ENCODE peak calls at places on chromosomes 11 and 22, in six cellular contexts. O is ovary, B is nucleus accumbens, J is NCI-H2081, T is NCI-H2171 treated with DMSO at 0.1 percent for 48 hours, M is NCI-H774. R is an unnamed sample.

GRCh38 chr11:126115820-126116319 is 53.2 kb upstream of the CDON start:
- DNase-seq in O (peak; percentile 71), B (peak; percentile 12), J (peak; percentile 96), T (peak; percentile 88), M (peak; percentile 95), R (no peak)

GRCh38 chr22:45488764-45489370 is 13.8 kb upstream of the FBLN1 start:
- DNase-seq in O (peak; percentile 9), B (no peak), J (no peak), T (no peak), M (no peak), R (no peak)

GRCh38 chr11:67564230-67564629 is 19.4 kb upstream of the GSTP1 start:
- DNase-seq in O (no peak), B (no peak), J (no peak), T (no peak), M (no peak), R (no peak)

GRCh38 chr11:110123003-110123402 is 29.8 kb downstream of the ZC3H12C start:
- DNase-seq in O (no peak), B (no peak), J (no peak), T (no peak), M (no peak), R (no peak)

GRCh38 chr22:45120931-45121330 is 42.8 kb upstream of the NUP50 start:
- DNase-seq in O (no peak), B (no peak), J (no peak), T (peak; percentile 12), M (no peak), R (no peak)

GRCh38 chr11:122150484-122151124 is 34.6 kb upstream of the BLID start:
- DNase-seq in O (no peak), B (no peak), J (peak; percentile 57), T (no peak), M (no peak), R (no peak)

GRCh38 chr11:68778205-68778604 is 26.9 kb upstream of the TESMIN start:
- DNase-seq in O (peak; percentile 52), B (no peak), J (no peak), T (no peak), M (no peak), R (no peak)

GRCh38 chr22:17396531-17396930 is 27.3 kb downstream of the CECR2 start:
- DNase-seq in O (no peak), B (no peak), J (no peak), T (no peak), M (no peak), R (no peak)

GRCh38 chr11:119671561-119672015 is 57.4 kb downstream of the NECTIN1 start:
- DNase-seq in O (peak; percentile 71), B (peak; percentile 86), J (no peak), T (peak; percentile 8), M (no peak), R (peak; percentile 86)

GRCh38 chr22:35921777-35922176 is 106.8 kb downstream of the RBFOX2 start:
- DNase-seq in O (no peak), B (peak; percentile 35), J (peak; percentile 55), T (peak; percentile 75), M (peak; percentile 0), R (no peak)

GRCh38 chr22:41762980-41763779 is 37.3 kb upstream of the CCDC134 start:
- DNase-seq in O (no peak), B (no peak), J (peak; percentile 72), T (no peak), M (no peak), R (no peak)

GRCh38 chr22:49909476-49910205 is 8.6 kb downstream of the ALG12 start:
- DNase-seq in O (no peak), B (no peak), J (no peak), T (no peak), M (no peak), R (no peak)

GRCh38 chr11:101127348-101127698 is 2.3 kb downstream of the PGR start:
- DNase-seq in O (no peak), B (no peak), J (no peak), T (no peak), M (no peak), R (no peak)

GRCh38 chr11:100925935-100926334 is 203.7 kb downstream of the PGR start:
- DNase-seq in O (no peak), B (no peak), J (no peak), T (no peak), M (no peak), R (no peak)

GRCh38 chr11:44962464-44962863 is 11.8 kb upstream of the TP53I11 start:
- DNase-seq in O (no peak), B (no peak), J (no peak), T (no peak), M (no peak), R (no peak)

GRCh38 chr11:64865286-64866172 is 12.9 kb downstream of the EHD1 start:
- DNase-seq in O (no peak), B (no peak), J (no peak), T (no peak), M (no peak), R (no peak)

GRCh38 chr11:69671734-69672465 is 3.3 kb downstream of the LTO1 start:
- DNase-seq in O (no peak), B (no peak), J (no peak), T (no peak), M (no peak), R (no peak)

GRCh38 chr11:21912280-21912679 is 280.6 kb upstream of the ANO5 start:
- DNase-seq in O (no peak), B (no peak), J (no peak), T (no peak), M (no peak), R (no peak)

GRCh38 chr11:12841946-12842630 is 167.0 kb upstream of the RASSF10 start:
- DNase-seq in O (no peak), B (no peak), J (peak; percentile 82), T (peak; percentile 31), M (peak; percentile 66), R (no peak)

GRCh38 chr11:117145393-117145761 is 1.3 kb downstream of the PAFAH1B2 start:
- DNase-seq in O (no peak), B (no peak), J (peak; percentile 56), T (no peak), M (no peak), R (no peak)

GRCh38 chr11:3614742-3615171 is 27.0 kb downstream of the ART5 start:
- DNase-seq in O (no peak), B (no peak), J (no peak), T (no peak), M (no peak), R (no peak)

GRCh38 chr11:3969613-3970012 is 114.1 kb downstream of the STIM1 start:
- DNase-seq in O (no peak), B (no peak), J (no peak), T (no peak), M (no peak), R (no peak)

GRCh38 chr11:128195057-128195751 is 392.2 kb downstream of the ETS1 start:
- DNase-seq in O (no peak), B (no peak), J (no peak), T (no peak), M (no peak), R (no peak)

GRCh38 chr11:6812391-6813005 is 13.0 kb upstream of the OR6A2 start:
- DNase-seq in O (no peak), B (no peak), J (peak; percentile 49), T (peak; percentile 24), M (peak; percentile 43), R (no peak)

GRCh38 chr11:65786008-65786785 is 666 bp upstream of the OVOL1 start:
- DNase-seq in O (no peak), B (no peak), J (no peak), T (no peak), M (no peak), R (no peak)

GRCh38 chr11:114819028-114819427 is 140.7 kb downstream of the NXPE2 start:
- DNase-seq in O (no peak), B (no peak), J (no peak), T (no peak), M (no peak), R (no peak)

GRCh38 chr22:25027052-25027525 is 74.6 kb downstream of the KIAA1671 start:
- DNase-seq in O (no peak), B (no peak), J (no peak), T (no peak), M (no peak), R (no peak)

GRCh38 chr11:11798586-11799438 is 43.0 kb upstream of the USP47 start:
- DNase-seq in O (peak; percentile 88), B (peak; percentile 63), J (peak; percentile 65), T (peak; percentile 27), M (peak; percentile 48), R (peak; percentile 87)

GRCh38 chr11:43736502-43737193 is 56.1 kb downstream of the HSD17B12 start:
- DNase-seq in O (no peak), B (no peak), J (peak; percentile 19), T (peak; percentile 52), M (no peak), R (no peak)

GRCh38 chr11:132576706-132577105 is 955.6 kb downstream of the OPCML start:
- DNase-seq in O (no peak), B (no peak), J (no peak), T (no peak), M (no peak), R (no peak)

GRCh38 chr11:27379449-27379848 is 16.4 kb upstream of the CCDC34 start:
- DNase-seq in O (no peak), B (no peak), J (no peak), T (no peak), M (no peak), R (no peak)

GRCh38 chr22:47367993-47368945 is 605.8 kb downstream of the TBC1D22A start:
- DNase-seq in O (no peak), B (no peak), J (no peak), T (no peak), M (no peak), R (no peak)

GRCh38 chr11:106986261-106986660 is 32.0 kb downstream of the GUCY1A2 start:
- DNase-seq in O (no peak), B (no peak), J (no peak), T (no peak), M (no peak), R (no peak)

GRCh38 chr11:33015621-33016551 is at the start of gene DEPDC7:
- DNase-seq in O (peak; percentile 96), B (peak; percentile 88), J (peak; percentile 95), T (peak; percentile 99), M (peak; percentile 44), R (peak; percentile 90)

R was measured in dorsolateral prefrontal cortex.